ENCODE peak calls at places on chromosomes 11 and 22, in four cellular contexts. One of them, this sample, is unnamed. For H3K9me3, the result is how much of the 10 kb centered on the place peaks cover.

GRCh38 chr11:121318848-121319834 is 26.6 kb downstream of the SC5D start:
- DNase-seq in ovary: peak
- DNase-seq in upper lobe of left lung: no peak
- DNase-seq in neural progenitor cell: peak
- DNase-seq in this sample: peak

GRCh38 chr22:36117053-36117554 is 43.5 kb downstream of the APOL3 start:
- DNase-seq in ovary: no peak
- DNase-seq in upper lobe of left lung: no peak
- DNase-seq in neural progenitor cell: no peak
- DNase-seq in this sample: no peak

GRCh38 chr11:82536706-82537105 is 197.0 kb downstream of the FAM181B start:
- DNase-seq in ovary: no peak
- DNase-seq in upper lobe of left lung: no peak
- DNase-seq in neural progenitor cell: no peak
- DNase-seq in this sample: no peak

GRCh38 chr11:116130122-116130521 is 625.9 kb upstream of the CADM1 start:
- DNase-seq in ovary: no peak
- DNase-seq in upper lobe of left lung: no peak
- DNase-seq in neural progenitor cell: no peak
- DNase-seq in this sample: no peak

GRCh38 chr11:65187146-65187675 is 5.5 kb downstream of the CAPN1 start:
- DNase-seq in ovary: peak
- DNase-seq in upper lobe of left lung: no peak
- DNase-seq in neural progenitor cell: no peak
- DNase-seq in this sample: no peak

GRCh38 chr22:29747832-29748231 is 19.0 kb downstream of the ZMAT5 start:
- DNase-seq in ovary: no peak
- DNase-seq in upper lobe of left lung: no peak
- DNase-seq in neural progenitor cell: no peak
- DNase-seq in this sample: no peak

GRCh38 chr22:44616882-44617655 is 84.9 kb upstream of the PRR5 start:
- DNase-seq in ovary: no peak
- DNase-seq in upper lobe of left lung: no peak
- DNase-seq in neural progenitor cell: no peak
- DNase-seq in this sample: no peak

GRCh38 chr11:62000539-62001446 is 33.4 kb upstream of the FTH1 start:
- DNase-seq in ovary: no peak
- DNase-seq in upper lobe of left lung: no peak
- DNase-seq in neural progenitor cell: no peak
- DNase-seq in this sample: no peak

GRCh38 chr11:2361565-2361964 is 15.5 kb upstream of the CD81 start:
- DNase-seq in ovary: no peak
- DNase-seq in upper lobe of left lung: no peak
- DNase-seq in neural progenitor cell: no peak
- DNase-seq in this sample: no peak

GRCh38 chr11:111308140-111308539 is 9.8 kb downstream of the POU2AF3 start:
- DNase-seq in ovary: no peak
- DNase-seq in upper lobe of left lung: peak
- DNase-seq in neural progenitor cell: no peak
- DNase-seq in this sample: no peak

GRCh38 chr11:87173185-87174039 is 135.7 kb downstream of the TMEM135 start:
- DNase-seq in ovary: no peak
- DNase-seq in upper lobe of left lung: no peak
- DNase-seq in neural progenitor cell: no peak
- DNase-seq in this sample: no peak

GRCh38 chr11:35523861-35524260 is 1.6 kb downstream of the PAMR1 start:
- DNase-seq in ovary: no peak
- DNase-seq in upper lobe of left lung: no peak
- DNase-seq in neural progenitor cell: no peak
- DNase-seq in this sample: no peak

GRCh38 chr22:38108561-38109319 is 1.7 kb downstream of the BAIAP2L2 start:
- DNase-seq in ovary: no peak
- DNase-seq in upper lobe of left lung: no peak
- DNase-seq in neural progenitor cell: no peak
- DNase-seq in this sample: no peak

GRCh38 chr11:72842644-72843330 is 28.6 kb downstream of the ATG16L2 start:
- DNase-seq in ovary: no peak
- DNase-seq in upper lobe of left lung: no peak
- DNase-seq in neural progenitor cell: no peak
- DNase-seq in this sample: no peak

GRCh38 chr22:46044718-46045458 is 67.9 kb upstream of the WNT7B start:
- DNase-seq in ovary: peak
- DNase-seq in upper lobe of left lung: peak
- DNase-seq in neural progenitor cell: peak
- DNase-seq in this sample: no peak

GRCh38 chr11:120929664-120930154 is 94.2 kb upstream of the TBCEL start:
- DNase-seq in ovary: no peak
- DNase-seq in upper lobe of left lung: peak
- DNase-seq in neural progenitor cell: peak
- DNase-seq in this sample: peak

DNA sequence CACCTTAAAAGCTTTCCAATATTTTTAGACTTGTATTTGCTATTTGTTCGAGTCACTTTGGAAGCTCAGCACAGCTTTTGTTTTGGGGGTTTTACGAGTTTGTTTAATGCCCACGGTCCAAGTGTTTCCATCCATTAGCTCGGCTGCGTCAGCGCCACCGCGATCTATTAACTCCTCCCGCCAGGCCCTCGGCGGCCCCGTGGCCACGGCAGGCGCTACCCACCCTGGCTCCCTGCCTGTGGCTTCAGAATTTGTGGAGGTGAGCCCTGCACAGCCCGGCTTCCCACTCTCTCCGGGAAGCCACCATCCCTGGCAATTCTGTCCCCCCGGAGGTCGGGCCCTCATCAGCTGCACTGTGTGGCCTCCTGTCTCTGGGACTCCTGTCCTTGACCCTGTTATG is 648.5 kb downstream of the BRD1 start:
- DNase-seq in ovary: no peak
- DNase-seq in upper lobe of left lung: no peak
- DNase-seq in neural progenitor cell: no peak
- DNase-seq in this sample: no peak
- H3K9me3 ChIP-seq in ovary: under half
- H3K9me3 ChIP-seq in upper lobe of left lung: under half
- H3K9me3 ChIP-seq in neural progenitor cell: under half
- H3K9me3 ChIP-seq in this sample: under half

DNA sequence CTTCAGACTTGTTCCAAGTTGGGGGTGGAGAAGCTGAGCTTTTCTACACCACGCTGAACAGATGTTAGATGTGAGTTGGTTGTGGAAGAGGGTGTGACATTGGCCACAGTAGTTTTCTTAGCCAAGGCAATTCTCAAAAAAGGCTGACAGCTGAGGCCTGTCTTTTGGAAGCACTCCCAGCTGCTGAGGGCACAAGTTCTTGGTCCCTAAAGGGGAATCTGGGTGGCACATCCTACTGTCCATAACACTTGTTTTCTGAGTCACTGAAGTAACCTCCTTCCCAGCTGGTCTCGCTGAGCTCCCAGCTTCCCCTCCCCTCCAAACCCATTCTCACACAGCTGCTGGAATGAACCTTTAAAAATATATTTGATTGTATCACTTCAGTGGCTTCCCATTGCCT is 375.7 kb upstream of the KIRREL3 start:
- DNase-seq in ovary: no peak
- DNase-seq in upper lobe of left lung: no peak
- DNase-seq in neural progenitor cell: no peak
- DNase-seq in this sample: no peak
- TF ChIP-seq CTCF in ovary: no peak
- TF ChIP-seq CTCF in upper lobe of left lung: no peak
- TF ChIP-seq CTCF in neural progenitor cell: no peak
- TF ChIP-seq CTCF in this sample: no peak

DNA sequence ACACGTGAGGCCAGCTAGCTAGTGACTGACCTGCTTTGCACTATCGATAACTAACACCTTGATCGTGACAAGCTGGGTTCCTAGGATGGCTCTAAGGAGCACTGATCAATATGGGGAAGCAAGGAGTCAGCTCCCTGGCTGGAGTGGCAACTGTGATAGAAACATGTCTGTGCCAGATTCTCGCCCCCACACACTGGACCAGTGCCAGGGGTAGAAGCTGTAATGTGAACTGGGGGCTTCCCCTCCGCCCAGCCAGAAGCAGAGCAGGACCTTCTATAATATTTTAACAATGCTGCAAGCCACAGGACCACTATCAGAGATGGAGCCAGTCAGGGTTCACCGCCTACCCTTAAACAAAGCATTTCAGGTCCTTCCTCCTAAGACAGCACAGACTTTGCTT is 96.5 kb downstream of the DSCAML1 start:
- DNase-seq in ovary: no peak
- DNase-seq in upper lobe of left lung: no peak
- DNase-seq in neural progenitor cell: no peak
- DNase-seq in this sample: no peak
- H3K9me3 ChIP-seq in ovary: under half
- H3K9me3 ChIP-seq in upper lobe of left lung: under half
- H3K9me3 ChIP-seq in neural progenitor cell: under half
- H3K9me3 ChIP-seq in this sample: under half

DNA sequence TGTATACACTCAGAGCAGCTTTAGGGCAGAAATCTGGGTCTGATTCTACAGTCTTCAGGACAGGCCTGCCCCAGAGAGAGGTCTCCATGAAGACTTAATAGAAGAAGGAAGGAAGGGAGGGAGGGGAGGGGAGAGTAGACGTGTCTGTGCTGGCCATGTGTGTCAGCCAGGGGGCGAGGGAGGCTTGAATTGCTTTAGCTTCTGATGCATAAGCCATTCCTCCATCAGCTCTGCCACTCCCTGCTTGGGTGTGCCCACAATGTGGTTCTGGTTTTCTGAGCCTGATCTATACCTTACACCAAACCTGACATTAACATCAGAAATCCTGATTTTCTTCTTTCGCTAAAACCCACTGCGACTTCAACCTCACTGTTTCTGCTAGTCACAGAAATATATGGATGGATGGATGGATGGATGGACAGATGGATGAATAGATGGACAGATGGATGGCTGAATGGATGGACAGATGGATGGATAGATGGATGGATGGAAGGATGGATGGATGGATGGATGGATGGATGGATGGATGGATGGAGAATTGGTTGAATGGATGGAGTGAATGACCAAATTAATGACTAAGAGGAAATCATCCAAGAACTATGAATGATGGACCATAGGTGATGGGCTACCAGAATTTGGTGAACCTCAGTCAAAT is 56.5 kb upstream of the PRDM11 start:
- DNase-seq in ovary: no peak
- DNase-seq in upper lobe of left lung: no peak
- DNase-seq in neural progenitor cell: peak
- DNase-seq in this sample: no peak
- TF ChIP-seq CTCF in ovary: no peak
- TF ChIP-seq CTCF in upper lobe of left lung: no peak
- TF ChIP-seq CTCF in neural progenitor cell: peak
- TF ChIP-seq CTCF in this sample: peak

GRCh38 chr22:47248925-47249324 is 486.5 kb downstream of the TBC1D22A start:
- DNase-seq in ovary: no peak
- DNase-seq in upper lobe of left lung: no peak
- DNase-seq in neural progenitor cell: no peak
- DNase-seq in this sample: no peak
- H3K9me3 ChIP-seq in ovary: under half
- H3K9me3 ChIP-seq in upper lobe of left lung: under half
- H3K9me3 ChIP-seq in neural progenitor cell: under half
- H3K9me3 ChIP-seq in this sample: under half

GRCh38 chr11:66268953-66269906 is 791 bp downstream of the RAB1B start:
- DNase-seq in ovary: no peak
- DNase-seq in upper lobe of left lung: no peak
- DNase-seq in neural progenitor cell: peak
- DNase-seq in this sample: no peak
- TF ChIP-seq CTCF in ovary: no peak
- TF ChIP-seq CTCF in upper lobe of left lung: no peak
- TF ChIP-seq CTCF in neural progenitor cell: peak
- TF ChIP-seq CTCF in this sample: peak

GRCh38 chr11:1102221-1102971 is 27.7 kb downstream of the MUC2 start:
- DNase-seq in ovary: no peak
- DNase-seq in upper lobe of left lung: no peak
- DNase-seq in neural progenitor cell: no peak
- DNase-seq in this sample: peak
- H3K9me3 ChIP-seq in ovary: under half
- H3K9me3 ChIP-seq in upper lobe of left lung: under half
- H3K9me3 ChIP-seq in neural progenitor cell: under half
- H3K9me3 ChIP-seq in this sample: under half